ENCODE peak calls at places on chromosomes 11 and 22, in six cellular contexts. T, X, D, M, Z and V are unnamed samples.

GRCh38 chr11:78715639-78716311 is 141.1 kb upstream of the NARS2 start:
- DNase-seq in T (no peak), X (peak; percentile 61), D (peak; percentile 87), M (peak; percentile 72), Z (peak; percentile 83), V (peak; percentile 84)

GRCh38 chr22:17914474-17914873 is 109.9 kb downstream of the MICAL3 start:
- DNase-seq in T (no peak), X (peak; percentile 6), D (no peak), M (no peak), Z (no peak), V (no peak)

GRCh38 chr11:119461250-119461963 is 38.4 kb upstream of the THY1 start:
- DNase-seq in T (no peak), X (no peak), D (no peak), M (no peak), Z (no peak), V (no peak)

GRCh38 chr11:105392546-105392945 is 217.3 kb upstream of the GRIA4 start:
- DNase-seq in T (no peak), X (no peak), D (no peak), M (no peak), Z (no peak), V (no peak)

GRCh38 chr11:126969865-126970479 is 30.6 kb downstream of the KIRREL3 start:
- DNase-seq in T (no peak), X (no peak), D (peak; percentile 52), M (peak; percentile 18), Z (peak; percentile 25), V (peak; percentile 15)

GRCh38 chr22:30238136-30238535 is 8.4 kb downstream of the LIF start:
- DNase-seq in T (no peak), X (no peak), D (peak; percentile 74), M (no peak), Z (no peak), V (no peak)

GRCh38 chr11:11798586-11799438 is 43.0 kb upstream of the USP47 start:
- DNase-seq in T (peak; percentile 86), X (peak; percentile 95), D (peak; percentile 56), M (peak; percentile 75), Z (peak; percentile 48), V (peak; percentile 39)

GRCh38 chr11:66291706-66292542 is at the start of gene TMEM151A:
- DNase-seq in T (no peak), X (no peak), D (no peak), M (peak; percentile 46), Z (peak; percentile 24), V (peak; percentile 91)

GRCh38 chr11:117633186-117633585 is 163.8 kb downstream of the DSCAML1 start:
- DNase-seq in T (no peak), X (no peak), D (no peak), M (no peak), Z (no peak), V (no peak)

GRCh38 chr11:114346709-114347141 is 50.5 kb downstream of the NNMT start:
- DNase-seq in T (no peak), X (no peak), D (no peak), M (no peak), Z (no peak), V (no peak)

GRCh38 chr11:133746663-133747306 is 98.5 kb downstream of the SPATA19 start:
- DNase-seq in T (no peak), X (no peak), D (no peak), M (no peak), Z (no peak), V (no peak)

GRCh38 chr11:129881570-129882170 is 13.7 kb downstream of the NFRKB start:
- DNase-seq in T (no peak), X (peak; percentile 57), D (no peak), M (peak; percentile 55), Z (no peak), V (peak; percentile 82)

GRCh38 chr11:9606799-9607510 is 33.5 kb downstream of the WEE1 start:
- DNase-seq in T (no peak), X (peak; percentile 73), D (no peak), M (no peak), Z (no peak), V (peak; percentile 42)

GRCh38 chr22:40094449-40094848 is 83.3 kb upstream of the TNRC6B start:
- DNase-seq in T (no peak), X (no peak), D (no peak), M (no peak), Z (no peak), V (no peak)

GRCh38 chr11:128905345-128906184 is 14.4 kb downstream of the KCNJ5 start:
- DNase-seq in T (no peak), X (peak; percentile 61), D (peak; percentile 45), M (peak; percentile 56), Z (peak; percentile 67), V (peak; percentile 95)

GRCh38 chr11:101864098-101864497 is 50.7 kb upstream of the CEP126 start:
- DNase-seq in T (no peak), X (no peak), D (no peak), M (no peak), Z (no peak), V (no peak)

GRCh38 chr11:119505861-119506260 is 82.9 kb upstream of the THY1 start:
- DNase-seq in T (no peak), X (no peak), D (no peak), M (no peak), Z (no peak), V (no peak)

GRCh38 chr22:37601540-37602442 is 6.8 kb upstream of the GGA1 start:
- DNase-seq in T (no peak), X (peak; percentile 72), D (no peak), M (peak; percentile 52), Z (peak; percentile 42), V (peak; percentile 93)

GRCh38 chr22:29625090-29625825 is 21.8 kb downstream of the NF2 start:
- DNase-seq in T (peak; percentile 31), X (peak; percentile 79), D (peak; percentile 79), M (peak; percentile 28), Z (no peak), V (no peak)

GRCh38 chr11:73968356-73968966 is 14.2 kb downstream of the UCP2 start:
- DNase-seq in T (no peak), X (no peak), D (no peak), M (no peak), Z (no peak), V (peak; percentile 27)